ENCODE peak calls at places on chromosome 18, in five cellular contexts. S is mammary epithelial cell, Z is tibial nerve, D is cardiac muscle cell, O is testis. X is an unnamed sample. For H3K4me1, the result is how much of the 10 kb centered on the place peaks cover.

GRCh38 chr18:25223899-25224607 is 127.9 kb downstream of the ZNF521 start:
- DNase-seq in S (no peak), Z (no peak), D (no peak), O (no peak), X (no peak)

GRCh38 chr18:45566025-45566740 is 49.1 kb upstream of the SLC14A2 start:
- DNase-seq in S (peak), Z (no peak), D (peak), O (peak), X (no peak)

GRCh38 chr18:65936678-65937077 is 185.9 kb downstream of the CDH7 start:
- DNase-seq in S (no peak), Z (no peak), D (no peak), O (no peak), X (no peak)

GRCh38 chr18:43587538-43588153 is 310.4 kb upstream of the SYT4 start:
- DNase-seq in S (peak), Z (no peak), D (peak), O (peak), X (no peak)

GRCh38 chr18:10454800-10455550 is 540 bp downstream of the APCDD1 start:
- DNase-seq in S (peak), Z (no peak), D (peak), O (peak), X (no peak)

GRCh38 chr18:62979172-62979571 is 263.8 kb downstream of the PHLPP1 start:
- DNase-seq in S (peak), Z (no peak), D (peak), O (no peak), X (peak)

GRCh38 chr18:62088146-62088545 is 98.7 kb downstream of the PIGN start:
- DNase-seq in S (no peak), Z (no peak), D (peak), O (no peak), X (no peak)

GRCh38 chr18:9834551-9834950 is 51.2 kb upstream of the TXNDC2 start:
- DNase-seq in S (no peak), Z (no peak), D (no peak), O (no peak), X (no peak)

GRCh38 chr18:21820035-21820810 is 79.6 kb downstream of the MIB1 start:
- DNase-seq in S (peak), Z (no peak), D (peak), O (no peak), X (no peak)

GRCh38 chr18:27400001-27400400 is 214.9 kb upstream of the CHST9 start:
- DNase-seq in S (no peak), Z (no peak), D (no peak), O (no peak), X (peak)

GRCh38 chr18:63843008-63843407 is 44.5 kb upstream of the SERPINB2 start:
- DNase-seq in S (no peak), Z (no peak), D (no peak), O (no peak), X (no peak)

GRCh38 chr18:77131100-77131651 is 1.4 kb downstream of the MBP start:
- DNase-seq in S (peak), Z (no peak), D (peak), O (no peak), X (no peak)

GRCh38 chr18:44898536-44898935 is 217.8 kb downstream of the SETBP1 start:
- DNase-seq in S (no peak), Z (no peak), D (no peak), O (no peak), X (no peak)

GRCh38 chr18:23743733-23744333 is 54.6 kb downstream of the LAMA3 start:
- DNase-seq in S (no peak), Z (no peak), D (no peak), O (no peak), X (peak)

GRCh38 chr18:72830109-72830508 is 37.7 kb downstream of the NETO1 start:
- DNase-seq in S (peak), Z (no peak), D (no peak), O (peak), X (no peak)

GRCh38 chr18:43596106-43596712 is 318.9 kb upstream of the SYT4 start:
- DNase-seq in S (peak), Z (no peak), D (peak), O (no peak), X (no peak)

GRCh38 chr18:45793295-45793965 is 32.0 kb upstream of the SIGLEC15 start:
- DNase-seq in S (peak), Z (no peak), D (peak), O (no peak), X (no peak)

GRCh38 chr18:61992285-61992684 is 99.5 kb upstream of the RNF152 start:
- DNase-seq in S (peak), Z (no peak), D (peak), O (no peak), X (no peak)

GRCh38 chr18:3447895-3448844 is 1.8 kb upstream of the TGIF1 start:
- DNase-seq in S (peak), Z (peak), D (peak), O (peak), X (peak)

GRCh38 chr18:10153924-10154635 is 240.3 kb downstream of the VAPA start:
- DNase-seq in S (no peak), Z (no peak), D (no peak), O (no peak), X (no peak)

GRCh38 chr18:3649135-3649558 is 199.2 kb downstream of the TGIF1 start:
- DNase-seq in S (no peak), Z (no peak), D (no peak), O (no peak), X (no peak)

GRCh38 chr18:48609820-48610815 is 71.3 kb downstream of the CTIF start:
- DNase-seq in S (no peak), Z (no peak), D (no peak), O (no peak), X (no peak)

GRCh38 chr18:48605408-48605845 is 66.6 kb downstream of the CTIF start:
- DNase-seq in S (no peak), Z (no peak), D (peak), O (no peak), X (peak)

GRCh38 chr18:48609114-48609513 is 70.3 kb downstream of the CTIF start:
- DNase-seq in S (no peak), Z (no peak), D (no peak), O (no peak), X (no peak)

GRCh38 chr18:48608581-48608980 is 69.8 kb downstream of the CTIF start:
- DNase-seq in S (no peak), Z (no peak), D (no peak), O (peak), X (no peak)

GRCh38 chr18:48607049-48607984 is 68.5 kb downstream of the CTIF start:
- DNase-seq in S (peak), Z (no peak), D (peak), O (peak), X (no peak)
- TF ChIP-seq CTCF in S (no peak), Z (no peak), D (no peak), O (no peak), X (no peak)

GRCh38 chr18:57791192-57791591 is 11.9 kb downstream of the ATP8B1 start:
- DNase-seq in S (no peak), Z (no peak), D (no peak), O (no peak), X (no peak)

GRCh38 chr18:57791911-57792310 is 11.2 kb downstream of the ATP8B1 start:
- DNase-seq in S (no peak), Z (no peak), D (no peak), O (no peak), X (no peak)

GRCh38 chr18:57792741-57793629 is 10.1 kb downstream of the ATP8B1 start:
- DNase-seq in S (no peak), Z (no peak), D (peak), O (no peak), X (no peak)

GRCh38 chr18:57794951-57795728 is 8.0 kb downstream of the ATP8B1 start:
- DNase-seq in S (no peak), Z (no peak), D (no peak), O (no peak), X (no peak)

GRCh38 chr18:57793630-57793986 is 9.5 kb downstream of the ATP8B1 start:
- DNase-seq in S (no peak), Z (no peak), D (no peak), O (no peak), X (no peak)
- H3K4me1 ChIP-seq in S (under half), Z (under half), D (under half), O (under half), X (under half)

DNA sequence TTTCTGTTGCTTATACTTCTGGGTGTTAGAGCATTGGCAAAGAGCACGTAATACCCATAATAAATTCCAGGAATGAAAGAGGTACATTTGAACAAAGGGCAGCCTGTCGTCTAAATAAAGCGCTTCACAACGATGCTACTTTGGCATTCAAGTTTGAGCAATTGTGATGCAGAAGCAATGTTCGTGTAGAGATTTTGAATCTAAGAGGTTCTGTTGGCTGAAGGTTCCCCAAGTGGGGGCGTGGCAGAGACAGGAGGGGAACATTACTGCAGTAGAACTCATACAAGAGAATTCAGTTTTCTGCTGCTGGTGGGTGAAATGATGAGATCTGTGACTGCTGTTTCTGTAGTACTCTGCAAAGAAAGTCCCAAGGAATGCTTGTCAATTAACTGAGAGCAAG is 27.9 kb downstream of the ZNF532 start:
- DNase-seq in S (no peak), Z (no peak), D (no peak), O (peak), X (no peak)
- TF ChIP-seq CTCF in S (no peak), Z (no peak), D (no peak), O (no peak), X (no peak)

DNA sequence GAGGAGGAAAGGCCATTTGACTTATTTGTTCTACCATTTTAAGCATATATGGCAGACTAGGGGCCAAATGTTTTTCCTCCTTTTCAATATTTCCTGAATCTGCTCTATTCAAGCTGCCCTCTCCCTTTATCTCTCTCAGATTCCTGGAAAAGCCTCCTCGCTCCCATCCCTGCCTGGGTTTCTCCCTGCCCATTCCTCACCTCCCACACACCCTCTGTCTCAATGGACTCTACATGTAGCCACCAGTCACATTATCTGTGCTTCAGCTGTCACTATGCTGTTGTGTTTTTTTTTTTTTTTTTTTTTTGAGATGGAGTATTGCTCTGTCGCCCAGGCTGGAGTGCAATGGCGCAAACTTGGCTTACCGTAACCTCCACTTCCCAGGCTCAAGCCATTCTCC is 22.9 kb downstream of the TYMS start:
- DNase-seq in S (no peak), Z (no peak), D (no peak), O (no peak), X (no peak)
- H3K4me1 ChIP-seq in S (under half), Z (under half), D (under half), O (under half), X (under half)

GRCh38 chr18:73975266-73975665 is 172.4 kb downstream of the FBXO15 start:
- DNase-seq in S (no peak), Z (no peak), D (peak), O (no peak), X (no peak)

GRCh38 chr18:73983970-73984369 is 163.7 kb downstream of the FBXO15 start:
- DNase-seq in S (no peak), Z (no peak), D (no peak), O (no peak), X (no peak)

GRCh38 chr18:73983496-73983895 is 164.1 kb downstream of the FBXO15 start:
- DNase-seq in S (no peak), Z (no peak), D (no peak), O (no peak), X (no peak)

GRCh38 chr18:73979742-73980141 is 167.9 kb downstream of the FBXO15 start:
- DNase-seq in S (peak), Z (no peak), D (peak), O (no peak), X (no peak)

DNA sequence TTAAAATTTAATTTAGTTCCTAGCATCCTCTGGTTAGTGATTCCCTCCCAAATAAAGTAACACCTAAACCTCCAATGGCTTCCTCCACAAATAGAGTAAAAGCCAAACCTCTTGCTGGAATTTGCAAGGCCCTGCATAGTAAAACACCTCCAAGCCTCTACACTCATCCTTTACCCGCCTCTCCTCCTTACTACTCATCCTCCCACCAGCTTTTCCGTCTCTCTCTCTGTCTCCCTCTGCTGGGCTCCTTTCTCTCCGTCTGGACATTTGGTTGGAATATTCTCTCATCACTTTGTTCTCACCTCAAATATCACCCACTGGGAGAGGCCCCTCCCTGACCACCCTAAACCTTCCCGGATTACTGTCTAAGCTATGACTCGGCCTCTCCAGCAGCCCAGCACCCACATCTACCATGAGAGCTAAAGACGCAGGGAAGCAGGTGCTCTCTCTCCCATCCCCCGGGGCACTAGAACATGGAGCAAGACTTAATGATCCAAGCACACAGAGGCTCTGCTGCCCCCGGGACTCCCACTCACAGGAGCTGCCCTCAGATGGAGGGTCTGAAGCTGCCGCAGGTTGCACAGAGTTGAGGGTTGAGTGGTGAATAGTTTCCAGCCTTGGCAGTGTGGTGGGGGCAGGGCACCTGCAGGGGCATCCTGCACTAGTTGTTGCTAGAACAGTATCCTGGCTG is 167.2 kb downstream of the FBXO15 start:
- DNase-seq in S (peak), Z (no peak), D (peak), O (peak), X (peak)
- TF ChIP-seq CTCF in S (peak), Z (no peak), D (peak), O (peak), X (peak)

GRCh38 chr18:13099113-13099512 is 108.0 kb downstream of the CEP192 start:
- DNase-seq in S (no peak), Z (no peak), D (no peak), O (no peak), X (no peak)

GRCh38 chr18:13100942-13101658 is 109.9 kb downstream of the CEP192 start:
- DNase-seq in S (no peak), Z (no peak), D (no peak), O (no peak), X (no peak)

GRCh38 chr18:13095466-13095865 is 104.3 kb downstream of the CEP192 start:
- DNase-seq in S (no peak), Z (no peak), D (no peak), O (no peak), X (no peak)

GRCh38 chr18:13101659-13101992 is 110.5 kb downstream of the CEP192 start:
- DNase-seq in S (no peak), Z (no peak), D (no peak), O (no peak), X (no peak)

GRCh38 chr18:13096232-13096631 is 105.1 kb downstream of the CEP192 start:
- DNase-seq in S (no peak), Z (no peak), D (no peak), O (no peak), X (no peak)
- H3K4me1 ChIP-seq in S (under half), Z (under half), D (under half), O (under half), X (under half)

GRCh38 chr18:11728247-11728646 is 39.2 kb downstream of the GNAL start:
- DNase-seq in S (peak), Z (no peak), D (peak), O (no peak), X (no peak)
- TF ChIP-seq CTCF in S (peak), Z (no peak), D (peak), O (no peak), X (no peak)

GRCh38 chr18:48843596-48843995 is 107.2 kb downstream of the SMAD7 start:
- DNase-seq in S (no peak), Z (no peak), D (no peak), O (no peak), X (no peak)
- H3K4me1 ChIP-seq in S (under half), Z (under half), D (under half), O (under half), X (under half)